ENCODE peak calls at places on chromosomes 13 and 19, in nine cellular contexts. L is NCI-H345, B is KBM-7, Z is mesothelial cell of epicardium, Y is MCF 10A, K is midbrain, P is Peyer's patch, N is activated T-cell treated with anti-CD3 and anti-CD28 coated beads for 24 hours, G is astrocyte of the spinal cord. T is an unnamed sample.

GRCh38 chr19:48418317-48419064 is 25.0 kb downstream of the GRIN2D start:
- DNase-seq in G (peak; percentile 52), N (no peak), Y (peak; percentile 39), B (peak; percentile 57), L (no peak), Z (no peak), P (no peak), K (no peak), T (no peak)

GRCh38 chr19:19113040-19113541 is 25.2 kb downstream of the TMEM161A start:
- DNase-seq in L (no peak), Z (no peak), Y (no peak), B (peak; percentile 23), G (peak; percentile 31), N (no peak), K (no peak), P (no peak), T (no peak)

GRCh38 chr13:76758738-76759137 is 127.5 kb downstream of the KCTD12 start:
- DNase-seq in P (no peak), B (no peak), N (no peak), Z (no peak), G (no peak), Y (peak; percentile 11), L (no peak), K (no peak), T (no peak)

GRCh38 chr19:45973564-45974338 is at the start of gene NOVA2:
- DNase-seq in G (peak; percentile 60), K (peak; percentile 78), N (peak; percentile 25), L (peak; percentile 80), Z (no peak), B (peak; percentile 69), Y (peak; percentile 28), P (peak; percentile 63), T (peak; percentile 18)

GRCh38 chr19:33734913-33735312 is 61.8 kb upstream of the KCTD15 start:
- DNase-seq in L (no peak), N (no peak), K (peak; percentile 56), P (peak; percentile 10), Y (no peak), B (no peak), G (no peak), Z (no peak), T (peak; percentile 45)

GRCh38 chr19:3577741-3578344 is 5.1 kb downstream of the HMG20B start:
- DNase-seq in L (no peak), P (peak; percentile 81), Z (no peak), G (no peak), N (no peak), B (no peak), Y (no peak), K (no peak), T (no peak)

GRCh38 chr13:73018336-73018735 is 40.5 kb upstream of the KLF5 start:
- DNase-seq in Z (no peak), G (peak; percentile 10), Y (no peak), K (no peak), L (no peak), P (no peak), N (no peak), B (no peak), T (no peak)

GRCh38 chr13:36718146-36718545 is 44.3 kb downstream of the SERTM1 start:
- DNase-seq in Y (no peak), L (no peak), G (peak; percentile 86), K (no peak), B (no peak), Z (no peak), N (no peak), P (no peak), T (no peak)

GRCh38 chr19:49497047-49497789 is 984 bp downstream of the RPS11 start:
- DNase-seq in L (no peak), K (peak; percentile 21), G (peak; percentile 50), Y (peak; percentile 68), B (peak; percentile 82), P (peak; percentile 78), N (peak; percentile 71), Z (no peak), T (no peak)

GRCh38 chr13:44368062-44368591 is 5.5 kb upstream of the SERP2 start:
- DNase-seq in L (no peak), Z (no peak), G (peak; percentile 64), B (no peak), K (no peak), P (peak; percentile 63), Y (no peak), N (no peak), T (no peak)

GRCh38 chr19:41219924-41220567 is 1.0 kb downstream of the AXL start:
- DNase-seq in P (no peak), N (no peak), Y (peak; percentile 45), B (no peak), Z (no peak), K (peak; percentile 13), L (no peak), G (peak; percentile 53), T (no peak)

GRCh38 chr19:17496337-17496997 is 15.0 kb upstream of the PGLS start:
- DNase-seq in P (peak; percentile 87), K (peak; percentile 58), B (peak; percentile 93), Z (no peak), L (peak; percentile 49), N (peak; percentile 68), Y (peak; percentile 86), G (peak; percentile 59), T (no peak)

GRCh38 chr19:19021115-19021514 is 12.2 kb downstream of the SUGP2 start:
- DNase-seq in L (no peak), Y (peak; percentile 14), P (no peak), G (peak; percentile 46), B (no peak), N (no peak), K (no peak), Z (no peak), T (no peak)

GRCh38 chr13:77827350-77827749 is 91.3 kb downstream of the EDNRB start:
- DNase-seq in Y (no peak), B (no peak), G (no peak), P (no peak), N (no peak), K (no peak), L (no peak), Z (no peak), T (no peak)

GRCh38 chr19:6674868-6675305 is 4.9 kb upstream of the TNFSF14 start:
- DNase-seq in B (peak; percentile 90), L (no peak), Y (peak; percentile 83), N (peak; percentile 91), Z (no peak), P (peak; percentile 55), K (no peak), G (peak; percentile 43), T (no peak)

GRCh38 chr19:48458016-48458415 is 2.6 kb downstream of the KCNJ14 start:
- DNase-seq in N (no peak), K (no peak), Z (no peak), G (no peak), Y (no peak), P (no peak), L (no peak), B (no peak), T (no peak)

GRCh38 chr13:114068723-114069322 is 63.6 kb downstream of the RASA3 start:
- DNase-seq in N (no peak), L (no peak), P (peak; percentile 35), G (no peak), B (peak; percentile 44), K (peak; percentile 14), Y (peak; percentile 20), Z (no peak), T (no peak)

GRCh38 chr13:110116072-110116487 is 190.9 kb downstream of the COL4A1 start:
- DNase-seq in B (peak; percentile 77), P (peak; percentile 75), Y (no peak), N (peak; percentile 23), L (no peak), G (peak; percentile 49), K (no peak), Z (no peak), T (no peak)